ENCODE peak calls at places on chromosomes 2 and 18, in eight cellular contexts. P is psoas muscle; M is cardiac fibroblast; F is CD4-positive, alpha-beta T cell; Y is PC-3; V is SK-N-SH; D is adrenal gland; Q is WTC11. T is an unnamed sample.

GRCh38 chr2:228853151-228853550 is 417.9 kb downstream of the PID1 start:
- DNase-seq in F (no peak), D (no peak), V (no peak), Y (peak; percentile 3), P (no peak), M (no peak), Q (peak; percentile 12), T (no peak)

GRCh38 chr2:106638609-106639008 is 151.4 kb downstream of the CD8B2 start:
- DNase-seq in D (no peak), P (no peak), Q (no peak), Y (no peak), M (no peak), F (no peak), V (no peak), T (no peak)

GRCh38 chr2:174353004-174353403 is 18.2 kb downstream of the SP9 start:
- DNase-seq in M (no peak), D (no peak), Q (no peak), P (no peak), Y (no peak), F (no peak), V (no peak), T (no peak)

GRCh38 chr2:196607073-196607472 is 32.4 kb upstream of the CCDC150 start:
- DNase-seq in M (peak; percentile 57), F (no peak), D (no peak), P (no peak), Y (no peak), V (peak; percentile 47), Q (no peak), T (no peak)

GRCh38 chr2:43152711-43153627 is 73.4 kb downstream of the ZFP36L2 start:
- DNase-seq in M (no peak), Y (no peak), F (no peak), D (no peak), Q (no peak), P (no peak), V (peak; percentile 39), T (peak; percentile 67)

GRCh38 chr18:25306671-25307070 is 45.3 kb downstream of the ZNF521 start:
- DNase-seq in P (no peak), Y (no peak), Q (no peak), F (no peak), D (no peak), V (no peak), M (no peak), T (no peak)

GRCh38 chr2:235232474-235233435 is 261.1 kb upstream of the AGAP1 start:
- DNase-seq in F (no peak), Y (no peak), Q (no peak), P (no peak), M (no peak), D (no peak), V (peak; percentile 32), T (no peak)

GRCh38 chr2:109690822-109691541 is 76.8 kb downstream of the SOWAHC start:
- DNase-seq in Q (no peak), Y (peak; percentile 49), F (no peak), V (no peak), M (no peak), P (peak; percentile 33), D (peak; percentile 75), T (no peak)

GRCh38 chr18:57583297-57583835 is 3.1 kb downstream of the FECH start:
- DNase-seq in Y (no peak), V (no peak), F (no peak), M (no peak), D (no peak), P (no peak), Q (no peak), T (no peak)

GRCh38 chr2:32647180-32647651 is 19.4 kb downstream of the TTC27 start:
- DNase-seq in M (peak; percentile 94), P (no peak), Q (no peak), V (no peak), Y (no peak), F (no peak), D (no peak), T (no peak)

GRCh38 chr18:3914833-3915598 is 465.0 kb downstream of the TGIF1 start:
- DNase-seq in Y (no peak), V (no peak), Q (no peak), D (no peak), F (no peak), M (no peak), P (no peak), T (no peak)

GRCh38 chr18:78757014-78757413 is 222.6 kb upstream of the SALL3 start:
- DNase-seq in P (no peak), Q (no peak), D (no peak), Y (no peak), F (no peak), V (no peak), M (no peak), T (no peak)

GRCh38 chr2:12862541-12862940 is 145.8 kb downstream of the TRIB2 start:
- DNase-seq in D (no peak), P (no peak), M (no peak), Q (no peak), V (no peak), F (no peak), Y (no peak), T (no peak)

GRCh38 chr2:84958135-84959044 is 12.6 kb upstream of the KCMF1 start:
- DNase-seq in Q (peak; percentile 86), Y (peak; percentile 99), P (peak; percentile 27), M (peak; percentile 83), F (no peak), V (no peak), D (peak; percentile 15), T (peak; percentile 97)

GRCh38 chr2:147547425-147547824 is 297.4 kb upstream of the ACVR2A start:
- DNase-seq in Q (no peak), F (no peak), M (peak; percentile 48), Y (no peak), P (no peak), V (no peak), D (no peak), T (no peak)

GRCh38 chr2:37020212-37020886 is 54.0 kb upstream of the STRN start:
- DNase-seq in V (peak; percentile 25), Y (no peak), Q (no peak), M (peak; percentile 84), D (peak; percentile 96), F (no peak), P (peak; percentile 72), T (no peak)

GRCh38 chr18:13279181-13280065 is 60.9 kb downstream of the LDLRAD4 start:
- DNase-seq in P (no peak), D (no peak), Y (no peak), Q (no peak), V (no peak), F (peak; percentile 54), M (no peak), T (no peak)

DNA sequence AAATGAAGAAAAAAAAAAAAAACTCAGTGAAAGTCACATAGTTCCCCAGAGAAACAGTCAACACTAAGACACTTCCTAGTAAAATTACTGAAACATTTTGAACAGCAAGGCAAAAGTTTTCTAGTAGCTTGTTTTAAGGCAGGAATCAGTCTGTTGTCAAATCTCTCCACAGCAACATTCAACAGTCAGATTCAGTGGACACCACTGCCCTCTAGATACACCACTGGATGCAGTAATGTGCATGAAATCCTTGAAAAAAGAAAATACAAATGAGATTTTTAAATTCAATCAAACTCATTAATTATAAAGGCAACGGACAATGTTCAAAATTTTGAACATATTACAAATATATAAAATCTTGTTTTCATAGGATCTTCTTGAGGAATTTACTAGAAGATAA is 46.4 kb downstream of the GRB14 start:
- DNase-seq in P (no peak), D (no peak), F (no peak), Q (no peak), M (no peak), V (no peak), Y (no peak), T (no peak)
- TF ChIP-seq CTCF in P (no peak), D (no peak), F (no peak), Q (no peak), M (no peak), V (no peak), Y (peak; percentile 18), T (no peak)

GRCh38 chr2:216875861-216876260 is 16.0 kb upstream of the TNP1 start:
- DNase-seq in V (no peak), P (no peak), Q (no peak), F (no peak), D (no peak), Y (no peak), M (no peak), T (no peak)
- TF ChIP-seq CTCF in V (no peak), P (no peak), Q (no peak), F (no peak), D (no peak), Y (no peak), M (no peak), T (no peak)

DNA sequence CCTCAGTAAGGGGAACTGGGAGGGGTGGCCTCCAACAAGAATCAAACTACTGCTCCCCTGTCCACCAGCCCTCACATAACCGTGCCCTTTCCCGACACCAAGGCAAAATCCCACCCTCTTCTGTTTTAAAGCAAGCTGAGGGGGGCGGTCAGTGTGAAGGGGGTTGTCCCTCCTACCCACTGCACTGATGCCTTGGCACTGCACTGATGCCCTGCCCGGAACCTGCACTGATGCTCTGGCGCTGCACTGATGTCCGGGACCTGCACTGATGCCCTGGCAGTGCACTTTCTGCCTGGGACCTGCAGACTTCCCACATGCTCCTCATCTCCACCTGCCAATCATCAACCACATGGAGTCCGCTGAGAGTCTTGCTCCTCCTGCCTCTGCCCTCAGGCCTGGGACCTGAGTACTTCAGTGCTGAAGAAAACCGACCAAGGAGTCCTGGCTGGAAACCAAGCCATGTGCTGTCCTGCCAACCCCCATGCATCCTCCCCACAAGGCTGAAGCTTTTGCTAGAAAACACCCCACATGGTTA is 179.5 kb downstream of the SMAD2 start:
- DNase-seq in Y (no peak), V (no peak), M (no peak), P (no peak), D (no peak), F (no peak), Q (no peak), T (no peak)
- TF ChIP-seq CTCF in Y (no peak), V (no peak), M (no peak), P (no peak), D (no peak), F (no peak), Q (no peak), T (no peak)

GRCh38 chr18:39702888-39703287 is 2137.3 kb upstream of the CELF4 start:
- DNase-seq in D (no peak), Q (no peak), P (no peak), F (no peak), Y (no peak), M (no peak), V (no peak), T (no peak)

GRCh38 chr18:39692367-39693011 is 2126.9 kb upstream of the CELF4 start:
- DNase-seq in F (no peak), D (no peak), Q (no peak), V (no peak), Y (no peak), P (no peak), M (no peak), T (no peak)

GRCh38 chr18:39701071-39701783 is 2135.6 kb upstream of the CELF4 start:
- DNase-seq in D (no peak), F (no peak), M (peak; percentile 23), Q (no peak), V (no peak), Y (peak; percentile 1), P (no peak), T (no peak)

GRCh38 chr18:39701839-39702238 is 2136.2 kb upstream of the CELF4 start:
- DNase-seq in D (no peak), M (no peak), V (no peak), P (no peak), Y (peak; percentile 36), F (no peak), Q (no peak), T (no peak)

DNA sequence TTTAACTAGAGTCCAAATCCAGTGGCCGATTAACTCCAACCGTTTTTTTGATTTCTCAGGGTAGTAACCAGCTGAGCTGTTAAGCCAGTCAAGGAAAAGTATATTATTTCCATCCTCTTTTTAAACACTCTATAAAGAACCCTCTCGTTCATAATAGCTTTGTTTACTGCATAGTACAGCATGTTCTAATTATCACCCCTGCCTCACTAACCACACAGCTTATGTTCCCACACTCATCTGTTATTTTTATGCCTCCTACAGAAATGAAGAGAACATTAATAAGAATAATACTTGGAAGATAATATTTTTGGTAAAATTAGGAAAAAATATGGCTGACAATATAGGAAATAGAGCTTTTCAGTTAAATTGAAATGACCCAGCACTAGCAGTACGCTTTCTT is 2132.8 kb upstream of the CELF4 start:
- DNase-seq in M (no peak), D (no peak), V (no peak), Q (no peak), Y (no peak), F (no peak), P (no peak), T (no peak)
- TF ChIP-seq CTCF in M (no peak), D (no peak), V (no peak), Q (no peak), Y (no peak), F (no peak), P (no peak), T (no peak)

T was measured in MCF 10A.